ENCODE peak calls at places on chromosome 21, in ten cellular contexts. Q is cardiac muscle cell, O is bronchial epithelial cell, Z is lung, C is small intestine, I is IMR-90, T is GM06990, N is psoas muscle, R is adrenal gland, S is breast epithelium. B is an unnamed sample.
A peak's percentile ranks its signal among the peaks of the same experiment; 100 is the strongest.

GRCh38 chr21:27058673-27059365 is 91.9 kb upstream of the ADAMTS5 start:
- DNase-seq in Q (no peak), C (no peak), N (no peak), S (no peak), I (no peak), R (no peak), T (no peak), O (no peak), Z (no peak), B (no peak)

GRCh38 chr21:21196087-21196486 is 197.9 kb downstream of the NCAM2 start:
- DNase-seq in S (no peak), O (no peak), C (no peak), Q (peak; percentile 30), N (no peak), I (peak; percentile 39), Z (no peak), T (no peak), R (no peak), B (no peak)

GRCh38 chr21:39029086-39029772 is 154.0 kb downstream of the PSMG1 start:
- DNase-seq in N (no peak), R (no peak), S (no peak), T (no peak), C (no peak), O (no peak), I (peak; percentile 83), Z (no peak), Q (peak; percentile 85), B (no peak)

GRCh38 chr21:28991861-28992525 is 684 bp downstream of the LTN1 start:
- DNase-seq in C (no peak), Z (no peak), N (no peak), R (no peak), Q (no peak), O (no peak), I (no peak), S (no peak), T (no peak), B (no peak)

GRCh38 chr21:27721675-27722074 is 754.8 kb upstream of the ADAMTS5 start:
- DNase-seq in Q (no peak), R (no peak), Z (no peak), O (no peak), C (peak; percentile 70), S (no peak), I (no peak), T (no peak), N (no peak), B (no peak)

GRCh38 chr21:23639726-23640125 is 1967.6 kb downstream of the MRPL39 start:
- DNase-seq in T (no peak), I (no peak), O (peak; percentile 21), N (no peak), C (no peak), R (no peak), Z (no peak), Q (no peak), S (no peak), B (no peak)

GRCh38 chr21:14523234-14523633 is 22.9 kb downstream of the SAMSN1 start:
- DNase-seq in R (no peak), S (no peak), C (no peak), I (no peak), Q (peak; percentile 10), N (peak; percentile 12), O (peak; percentile 12), T (no peak), Z (no peak), B (no peak)

GRCh38 chr21:34202553-34203332 is 129.4 kb downstream of the MRPS6 start:
- DNase-seq in T (no peak), S (no peak), Z (no peak), Q (peak; percentile 60), C (no peak), N (peak; percentile 45), I (no peak), R (peak; percentile 72), O (no peak), B (peak; percentile 26)

GRCh38 chr21:31397939-31398338 is 53.9 kb upstream of the TIAM1 start:
- DNase-seq in I (no peak), Q (no peak), O (peak; percentile 14), C (no peak), Z (no peak), T (no peak), R (no peak), N (no peak), S (no peak), B (no peak)

GRCh38 chr21:27561116-27561515 is 594.2 kb upstream of the ADAMTS5 start:
- DNase-seq in T (no peak), N (peak; percentile 52), O (peak; percentile 31), I (no peak), Q (no peak), C (no peak), R (no peak), Z (peak; percentile 41), S (no peak), B (no peak)

GRCh38 chr21:42061866-42062542 is 9.1 kb upstream of the UMODL1 start:
- DNase-seq in O (no peak), I (no peak), N (no peak), Z (no peak), Q (no peak), S (no peak), R (no peak), C (peak; percentile 22), T (no peak), B (no peak)
- H3K4me3 ChIP-seq in O (no peak overlapping the region), I (no peak overlapping the region), N (no peak overlapping the region), Z (no peak overlapping the region), Q (no peak overlapping the region), S (no peak overlapping the region), R (no peak overlapping the region), C (no peak overlapping the region), T (peak overlapping the region; percentile 18), B (no peak overlapping the region)

GRCh38 chr21:44558695-44559094 is at the start of gene KRTAP10-3:
- DNase-seq in O (no peak), Q (no peak), N (no peak), T (no peak), S (no peak), R (no peak), I (no peak), C (no peak), Z (no peak), B (no peak)

GRCh38 chr21:44555200-44555875 is 3.3 kb downstream of the KRTAP10-3 start:
- DNase-seq in S (peak; percentile 38), I (no peak), O (no peak), T (no peak), N (no peak), C (no peak), Q (no peak), Z (no peak), R (peak; percentile 31), B (no peak)

GRCh38 chr21:44552681-44553080 is 1.4 kb upstream of the KRTAP10-2 start:
- DNase-seq in C (no peak), Z (no peak), T (no peak), S (peak; percentile 34), Q (no peak), N (no peak), I (no peak), R (peak; percentile 27), O (no peak), B (no peak)

GRCh38 chr21:44557491-44558328 is 885 bp downstream of the KRTAP10-3 start:
- DNase-seq in I (no peak), C (no peak), Z (peak; percentile 24), S (peak; percentile 50), R (peak; percentile 29), Q (no peak), T (no peak), N (no peak), O (no peak), B (no peak)

DNA sequence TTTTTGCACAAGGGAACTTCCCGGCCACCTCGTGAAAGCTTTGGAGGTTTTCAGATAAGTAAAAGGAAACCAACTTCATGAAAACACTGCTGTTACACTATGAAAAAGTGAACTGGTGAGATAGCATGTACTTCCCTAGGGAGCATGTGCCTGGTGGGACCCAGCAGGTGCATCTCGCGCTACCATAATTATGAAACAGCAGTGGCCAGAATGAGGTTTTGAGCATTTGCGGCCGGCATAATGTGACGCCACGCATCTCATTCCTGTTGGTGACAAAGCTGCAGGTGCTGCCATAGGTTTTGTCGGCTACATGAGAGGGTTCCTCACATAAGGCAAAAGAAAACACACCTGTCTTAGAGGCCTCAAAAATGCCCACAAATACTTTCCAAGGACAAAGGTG is 1.7 kb downstream of the KRTAP10-3 start:
- DNase-seq in O (no peak), C (no peak), S (no peak), Q (no peak), T (no peak), I (no peak), R (no peak), N (no peak), Z (no peak), B (no peak)
- H3K36me3 ChIP-seq in O (no peaks in the 10 kb centered on the region), C (no peaks in the 10 kb centered on the region), S (no peaks in the 10 kb centered on the region), Q (no peaks in the 10 kb centered on the region), T (no peaks in the 10 kb centered on the region), I (no peaks in the 10 kb centered on the region), R (no peaks in the 10 kb centered on the region), N (no peaks in the 10 kb centered on the region), Z (no peaks in the 10 kb centered on the region), B (no peaks in the 10 kb centered on the region)

GRCh38 chr21:44525431-44526095 is 14.4 kb downstream of the KRTAP10-1 start:
- DNase-seq in R (no peak), I (no peak), S (peak; percentile 48), Q (no peak), C (no peak), Z (no peak), T (no peak), O (no peak), N (no peak), B (no peak)
- H3K4me3 ChIP-seq in R (no peak overlapping the region), I (no peak overlapping the region), S (no peak overlapping the region), Q (no peak overlapping the region), C (no peak overlapping the region), Z (no peak overlapping the region), T (no peak overlapping the region), O (no peak overlapping the region), N (no peak overlapping the region), B (no peak overlapping the region)

GRCh38 chr21:46425566-46425965 is 33.1 kb upstream of the DIP2A start:
- DNase-seq in Z (no peak), C (no peak), O (no peak), N (no peak), R (no peak), S (no peak), Q (no peak), T (no peak), I (no peak), B (no peak)

GRCh38 chr21:46424062-46424591 is 34.6 kb upstream of the DIP2A start:
- DNase-seq in N (no peak), S (no peak), I (no peak), R (no peak), Z (no peak), C (no peak), Q (no peak), O (no peak), T (no peak), B (no peak)

GRCh38 chr21:46424621-46425020 is 34.1 kb upstream of the DIP2A start:
- DNase-seq in Q (no peak), T (no peak), R (no peak), O (no peak), S (no peak), Z (no peak), N (no peak), C (peak; percentile 21), I (no peak), B (no peak)

GRCh38 chr21:46426313-46427046 is 32.2 kb upstream of the DIP2A start:
- DNase-seq in T (no peak), O (no peak), C (no peak), R (no peak), Z (no peak), S (no peak), I (no peak), N (no peak), Q (no peak), B (peak; percentile 61)

DNA sequence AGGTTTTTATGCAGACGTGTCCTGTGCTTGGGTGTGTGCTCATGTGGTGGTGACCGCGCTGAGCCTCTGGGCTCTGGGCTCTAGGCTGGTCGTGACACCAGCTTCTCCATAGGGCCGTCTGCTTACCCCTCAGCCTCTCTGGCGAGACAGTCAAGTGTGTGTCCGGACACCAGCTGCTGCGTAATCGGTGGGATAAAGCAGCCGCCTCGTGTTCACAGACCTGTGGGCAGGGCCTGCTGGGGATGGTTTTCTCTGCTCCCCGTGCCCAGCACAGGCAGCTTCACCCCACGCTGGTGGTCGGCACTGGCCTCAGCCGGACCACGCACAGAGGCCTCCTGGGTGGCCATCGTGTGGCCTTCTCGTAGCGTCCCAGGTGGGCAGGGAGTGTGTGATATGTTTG is 33.6 kb upstream of the DIP2A start:
- DNase-seq in N (no peak), Q (no peak), O (no peak), S (no peak), Z (no peak), C (no peak), I (no peak), R (no peak), T (no peak), B (peak; percentile 43)
- H3K36me3 ChIP-seq in N (peaks cover 95% of the 10 kb centered on the region), Q (peaks cover 2% of the 10 kb centered on the region), O (peaks cover 14% of the 10 kb centered on the region), S (peaks cover 5% of the 10 kb centered on the region), Z (peaks cover 48% of the 10 kb centered on the region), C (peaks cover 9% of the 10 kb centered on the region), I (peaks cover 47% of the 10 kb centered on the region), R (peaks cover 29% of the 10 kb centered on the region), T (peaks cover 29% of the 10 kb centered on the region), B (peaks cover 58% of the 10 kb centered on the region)

B was measured in heart left ventricle.